ENCODE peak calls at places on chromosomes 4 and X, in ten cellular contexts. One of them, this sample, is unnamed.
A peak's percentile ranks its signal among the peaks of the same experiment; 100 is the strongest.

GRCh38 chr4:83019794-83020497 is 9.3 kb upstream of the LIN54 start:
- DNase-seq in AG09309: no peak
- DNase-seq in hepatocyte: no peak
- DNase-seq in lung: no peak
- DNase-seq in mammary epithelial cell: no peak
- DNase-seq in fibroblast of mammary gland: no peak
- DNase-seq in AG04449: no peak
- DNase-seq in cardiac muscle cell: no peak
- DNase-seq in lower leg skin: no peak
- DNase-seq in K562: peak; percentile 71
- DNase-seq in this sample: no peak

GRCh38 chr4:139955600-139955999 is 198.4 kb downstream of the MAML3 start:
- DNase-seq in AG09309: no peak
- DNase-seq in hepatocyte: no peak
- DNase-seq in lung: no peak
- DNase-seq in mammary epithelial cell: no peak
- DNase-seq in fibroblast of mammary gland: no peak
- DNase-seq in AG04449: no peak
- DNase-seq in cardiac muscle cell: no peak
- DNase-seq in lower leg skin: no peak
- DNase-seq in K562: no peak
- DNase-seq in this sample: no peak

GRCh38 chr4:185535818-185536729 is 767 bp upstream of the PDLIM3 start:
- DNase-seq in AG09309: no peak
- DNase-seq in hepatocyte: no peak
- DNase-seq in lung: no peak
- DNase-seq in mammary epithelial cell: peak; percentile 17
- DNase-seq in fibroblast of mammary gland: peak; percentile 18
- DNase-seq in AG04449: no peak
- DNase-seq in cardiac muscle cell: no peak
- DNase-seq in lower leg skin: no peak
- DNase-seq in K562: no peak
- DNase-seq in this sample: no peak

GRCh38 chr4:150593996-150594395 is 12.0 kb downstream of the MAB21L2 start:
- DNase-seq in AG09309: peak; percentile 13
- DNase-seq in hepatocyte: no peak
- DNase-seq in lung: no peak
- DNase-seq in mammary epithelial cell: no peak
- DNase-seq in fibroblast of mammary gland: peak; percentile 34
- DNase-seq in AG04449: no peak
- DNase-seq in cardiac muscle cell: no peak
- DNase-seq in lower leg skin: no peak
- DNase-seq in K562: no peak
- DNase-seq in this sample: no peak

GRCh38 chrX:39049975-39050374 is 248.7 kb downstream of the MID1IP1 start:
- DNase-seq in AG09309: no peak
- DNase-seq in hepatocyte: no peak
- DNase-seq in lung: no peak
- DNase-seq in mammary epithelial cell: no peak
- DNase-seq in fibroblast of mammary gland: no peak
- DNase-seq in AG04449: no peak
- DNase-seq in cardiac muscle cell: no peak
- DNase-seq in lower leg skin: no peak
- DNase-seq in K562: no peak
- DNase-seq in this sample: no peak

GRCh38 chrX:13432776-13433605 is 113.1 kb upstream of the ATXN3L start:
- DNase-seq in AG09309: no peak
- DNase-seq in hepatocyte: peak; percentile 44
- DNase-seq in lung: no peak
- DNase-seq in mammary epithelial cell: no peak
- DNase-seq in fibroblast of mammary gland: peak; percentile 90
- DNase-seq in AG04449: no peak
- DNase-seq in cardiac muscle cell: no peak
- DNase-seq in lower leg skin: no peak
- DNase-seq in K562: no peak
- DNase-seq in this sample: peak; percentile 62

GRCh38 chr4:185713272-185713671 is 98.7 kb downstream of the SORBS2 start:
- DNase-seq in AG09309: peak; percentile 29
- DNase-seq in hepatocyte: peak; percentile 57
- DNase-seq in lung: no peak
- DNase-seq in mammary epithelial cell: peak; percentile 63
- DNase-seq in fibroblast of mammary gland: peak; percentile 56
- DNase-seq in AG04449: no peak
- DNase-seq in cardiac muscle cell: no peak
- DNase-seq in lower leg skin: no peak
- DNase-seq in K562: no peak
- DNase-seq in this sample: no peak

GRCh38 chr4:4338632-4339031 is 48.3 kb upstream of the NSG1 start:
- DNase-seq in AG09309: no peak
- DNase-seq in hepatocyte: no peak
- DNase-seq in lung: no peak
- DNase-seq in mammary epithelial cell: no peak
- DNase-seq in fibroblast of mammary gland: no peak
- DNase-seq in AG04449: no peak
- DNase-seq in cardiac muscle cell: no peak
- DNase-seq in lower leg skin: no peak
- DNase-seq in K562: no peak
- DNase-seq in this sample: no peak

GRCh38 chr4:113394730-113395530 is 345.5 kb downstream of the ANK2 start:
- DNase-seq in AG09309: peak; percentile 70
- DNase-seq in hepatocyte: peak; percentile 93
- DNase-seq in lung: peak; percentile 54
- DNase-seq in mammary epithelial cell: peak; percentile 78
- DNase-seq in fibroblast of mammary gland: peak; percentile 89
- DNase-seq in AG04449: peak; percentile 46
- DNase-seq in cardiac muscle cell: peak; percentile 90
- DNase-seq in lower leg skin: peak; percentile 63
- DNase-seq in K562: peak; percentile 35
- DNase-seq in this sample: peak; percentile 88

GRCh38 chr4:1323280-1323634 is 23.8 kb upstream of the UVSSA start:
- DNase-seq in AG09309: no peak
- DNase-seq in hepatocyte: no peak
- DNase-seq in lung: no peak
- DNase-seq in mammary epithelial cell: no peak
- DNase-seq in fibroblast of mammary gland: no peak
- DNase-seq in AG04449: no peak
- DNase-seq in cardiac muscle cell: no peak
- DNase-seq in lower leg skin: no peak
- DNase-seq in K562: no peak
- DNase-seq in this sample: no peak

GRCh38 chr4:107130157-107130556 is 94.0 kb upstream of the DKK2 start:
- DNase-seq in AG09309: no peak
- DNase-seq in hepatocyte: no peak
- DNase-seq in lung: no peak
- DNase-seq in mammary epithelial cell: no peak
- DNase-seq in fibroblast of mammary gland: peak; percentile 24
- DNase-seq in AG04449: no peak
- DNase-seq in cardiac muscle cell: no peak
- DNase-seq in lower leg skin: no peak
- DNase-seq in K562: no peak
- DNase-seq in this sample: no peak

GRCh38 chr4:110049951-110050925 is 137.6 kb downstream of the EGF start:
- DNase-seq in AG09309: no peak
- DNase-seq in hepatocyte: peak; percentile 57
- DNase-seq in lung: no peak
- DNase-seq in mammary epithelial cell: peak; percentile 21
- DNase-seq in fibroblast of mammary gland: peak; percentile 57
- DNase-seq in AG04449: no peak
- DNase-seq in cardiac muscle cell: peak; percentile 60
- DNase-seq in lower leg skin: peak; percentile 28
- DNase-seq in K562: peak; percentile 48
- DNase-seq in this sample: peak; percentile 58

GRCh38 chr4:3041192-3042142 is 32.9 kb downstream of the HTT-AS start:
- DNase-seq in AG09309: no peak
- DNase-seq in hepatocyte: no peak
- DNase-seq in lung: peak; percentile 69
- DNase-seq in mammary epithelial cell: peak; percentile 65
- DNase-seq in fibroblast of mammary gland: peak; percentile 36
- DNase-seq in AG04449: no peak
- DNase-seq in cardiac muscle cell: no peak
- DNase-seq in lower leg skin: peak; percentile 64
- DNase-seq in K562: no peak
- DNase-seq in this sample: peak; percentile 21

GRCh38 chr4:80253510-80253909 is 13.0 kb upstream of the FGF5 start:
- DNase-seq in AG09309: no peak
- DNase-seq in hepatocyte: no peak
- DNase-seq in lung: no peak
- DNase-seq in mammary epithelial cell: no peak
- DNase-seq in fibroblast of mammary gland: no peak
- DNase-seq in AG04449: no peak
- DNase-seq in cardiac muscle cell: no peak
- DNase-seq in lower leg skin: no peak
- DNase-seq in K562: peak; percentile 87
- DNase-seq in this sample: no peak

GRCh38 chr4:140296335-140296753 is 77.1 kb upstream of the SCOC start:
- DNase-seq in AG09309: peak; percentile 82
- DNase-seq in hepatocyte: peak; percentile 70
- DNase-seq in lung: peak; percentile 32
- DNase-seq in mammary epithelial cell: peak; percentile 42
- DNase-seq in fibroblast of mammary gland: peak; percentile 90
- DNase-seq in AG04449: peak; percentile 49
- DNase-seq in cardiac muscle cell: no peak
- DNase-seq in lower leg skin: peak; percentile 85
- DNase-seq in K562: no peak
- DNase-seq in this sample: peak; percentile 78

GRCh38 chr4:188370781-188371180 is 231.5 kb downstream of the TRIML1 start:
- DNase-seq in AG09309: no peak
- DNase-seq in hepatocyte: no peak
- DNase-seq in lung: no peak
- DNase-seq in mammary epithelial cell: no peak
- DNase-seq in fibroblast of mammary gland: no peak
- DNase-seq in AG04449: no peak
- DNase-seq in cardiac muscle cell: no peak
- DNase-seq in lower leg skin: no peak
- DNase-seq in K562: no peak
- DNase-seq in this sample: no peak

GRCh38 chr4:188374870-188375269 is 235.6 kb downstream of the TRIML1 start:
- DNase-seq in AG09309: no peak
- DNase-seq in hepatocyte: no peak
- DNase-seq in lung: peak; percentile 35
- DNase-seq in mammary epithelial cell: no peak
- DNase-seq in fibroblast of mammary gland: no peak
- DNase-seq in AG04449: no peak
- DNase-seq in cardiac muscle cell: no peak
- DNase-seq in lower leg skin: no peak
- DNase-seq in K562: no peak
- DNase-seq in this sample: no peak

GRCh38 chr4:188372051-188372450 is 232.8 kb downstream of the TRIML1 start:
- DNase-seq in AG09309: peak; percentile 60
- DNase-seq in hepatocyte: no peak
- DNase-seq in lung: no peak
- DNase-seq in mammary epithelial cell: peak; percentile 66
- DNase-seq in fibroblast of mammary gland: peak; percentile 49
- DNase-seq in AG04449: peak; percentile 7
- DNase-seq in cardiac muscle cell: no peak
- DNase-seq in lower leg skin: no peak
- DNase-seq in K562: no peak
- DNase-seq in this sample: peak; percentile 16

DNA sequence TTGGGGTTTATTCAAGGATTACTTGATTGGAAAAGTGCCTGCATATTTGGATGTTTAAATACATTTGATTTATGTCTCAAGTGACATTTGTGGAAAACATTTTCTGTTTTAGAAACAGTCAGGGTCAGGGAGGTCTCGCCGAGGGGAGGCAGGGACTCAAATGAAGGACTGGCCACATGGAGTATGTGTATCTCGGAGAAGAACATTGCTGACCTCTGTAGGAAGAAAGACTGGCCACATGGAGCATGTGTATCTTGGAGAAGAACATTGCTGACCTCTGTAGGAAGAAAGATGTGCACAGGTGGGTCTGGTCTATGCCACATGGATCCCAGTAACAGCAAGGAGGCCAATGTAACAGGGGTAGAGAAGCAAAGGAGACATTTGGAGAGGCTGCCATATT is 233.6 kb downstream of the TRIML1 start:
- DNase-seq in AG09309: no peak
- DNase-seq in hepatocyte: peak; percentile 80
- DNase-seq in lung: no peak
- DNase-seq in mammary epithelial cell: peak; percentile 29
- DNase-seq in fibroblast of mammary gland: peak; percentile 50
- DNase-seq in AG04449: no peak
- DNase-seq in cardiac muscle cell: no peak
- DNase-seq in lower leg skin: no peak
- DNase-seq in K562: no peak
- DNase-seq in this sample: no peak
- TF ChIP-seq CTCF in AG09309: peak; percentile 16
- TF ChIP-seq CTCF in hepatocyte: peak; percentile 52
- TF ChIP-seq CTCF in lung: no peak
- TF ChIP-seq CTCF in mammary epithelial cell: no peak
- TF ChIP-seq CTCF in fibroblast of mammary gland: peak; percentile 2
- TF ChIP-seq CTCF in AG04449: no peak
- TF ChIP-seq CTCF in cardiac muscle cell: no peak
- TF ChIP-seq CTCF in lower leg skin: no peak
- TF ChIP-seq CTCF in K562: peak; percentile 22
- TF ChIP-seq CTCF in this sample: no peak

GRCh38 chr4:145552181-145552822 is 66.9 kb upstream of the MMAA start:
- DNase-seq in AG09309: no peak
- DNase-seq in hepatocyte: no peak
- DNase-seq in lung: no peak
- DNase-seq in mammary epithelial cell: no peak
- DNase-seq in fibroblast of mammary gland: no peak
- DNase-seq in AG04449: no peak
- DNase-seq in cardiac muscle cell: no peak
- DNase-seq in lower leg skin: no peak
- DNase-seq in K562: no peak
- DNase-seq in this sample: no peak
- H3K4me3 ChIP-seq in AG09309: no peak overlapping the region
- H3K4me3 ChIP-seq in hepatocyte: no peak overlapping the region
- H3K4me3 ChIP-seq in lung: no peak overlapping the region
- H3K4me3 ChIP-seq in mammary epithelial cell: no peak overlapping the region
- H3K4me3 ChIP-seq in fibroblast of mammary gland: no peak overlapping the region
- H3K4me3 ChIP-seq in AG04449: no peak overlapping the region
- H3K4me3 ChIP-seq in cardiac muscle cell: no peak overlapping the region
- H3K4me3 ChIP-seq in lower leg skin: no peak overlapping the region
- H3K4me3 ChIP-seq in K562: no peak overlapping the region
- H3K4me3 ChIP-seq in this sample: no peak overlapping the region

GRCh38 chr4:84159767-84160166 is 339.3 kb downstream of the NKX6-1 start:
- DNase-seq in AG09309: no peak
- DNase-seq in hepatocyte: peak; percentile 69
- DNase-seq in lung: no peak
- DNase-seq in mammary epithelial cell: no peak
- DNase-seq in fibroblast of mammary gland: peak; percentile 5
- DNase-seq in AG04449: no peak
- DNase-seq in cardiac muscle cell: peak; percentile 83
- DNase-seq in lower leg skin: no peak
- DNase-seq in K562: peak; percentile 11
- DNase-seq in this sample: no peak
- TF ChIP-seq CTCF in AG09309: peak; percentile 6
- TF ChIP-seq CTCF in hepatocyte: peak; percentile 60
- TF ChIP-seq CTCF in lung: no peak
- TF ChIP-seq CTCF in mammary epithelial cell: peak; percentile 16
- TF ChIP-seq CTCF in fibroblast of mammary gland: peak; percentile 3
- TF ChIP-seq CTCF in AG04449: no peak
- TF ChIP-seq CTCF in cardiac muscle cell: no peak
- TF ChIP-seq CTCF in lower leg skin: no peak
- TF ChIP-seq CTCF in K562: peak; percentile 42
- TF ChIP-seq CTCF in this sample: peak; percentile 35

DNA sequence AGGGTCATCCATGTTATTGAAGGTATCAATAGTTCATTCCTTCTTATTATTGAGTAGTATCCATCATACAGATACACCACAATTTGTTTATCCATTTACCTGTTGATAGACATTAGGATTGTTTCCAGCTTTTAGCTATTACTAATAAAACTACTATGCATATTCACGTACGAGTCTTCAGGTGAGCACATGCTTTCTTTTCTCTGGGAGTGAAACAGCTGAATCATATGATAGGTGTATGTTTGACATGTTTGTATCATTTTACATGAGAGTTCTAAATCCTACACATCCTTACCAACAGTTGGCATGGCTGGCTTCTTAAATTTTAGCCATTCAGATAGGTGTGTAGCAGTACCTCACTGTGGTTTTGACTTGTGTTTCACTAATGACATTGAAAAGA is 556.6 kb upstream of the DIPK2B start:
- DNase-seq in AG09309: no peak
- DNase-seq in hepatocyte: no peak
- DNase-seq in lung: no peak
- DNase-seq in mammary epithelial cell: no peak
- DNase-seq in fibroblast of mammary gland: no peak
- DNase-seq in AG04449: no peak
- DNase-seq in cardiac muscle cell: no peak
- DNase-seq in lower leg skin: no peak
- DNase-seq in K562: no peak
- DNase-seq in this sample: no peak
- H3K4me3 ChIP-seq in AG09309: no peak overlapping the region
- H3K4me3 ChIP-seq in hepatocyte: no peak overlapping the region
- H3K4me3 ChIP-seq in lung: no peak overlapping the region
- H3K4me3 ChIP-seq in mammary epithelial cell: no peak overlapping the region
- H3K4me3 ChIP-seq in fibroblast of mammary gland: no peak overlapping the region
- H3K4me3 ChIP-seq in AG04449: no peak overlapping the region
- H3K4me3 ChIP-seq in cardiac muscle cell: no peak overlapping the region
- H3K4me3 ChIP-seq in lower leg skin: no peak overlapping the region
- H3K4me3 ChIP-seq in K562: no peak overlapping the region
- H3K4me3 ChIP-seq in this sample: no peak overlapping the region